ENCODE peak calls at places on chromosomes 5 and 9, in eight cellular contexts. M is HAP-1; T is CD8-positive, alpha-beta memory T cell; Q is HFF-Myc; O is tibial artery; G is HL-60; A is right lobe of liver; V is heart left ventricle. W is an unnamed sample.
A peak's percentile ranks its signal among the peaks of the same experiment; 100 is the strongest.

GRCh38 chr5:851553-851952 is 767 bp upstream of the ZDHHC11 start:
- DNase-seq in M (no peak), T (no peak), Q (no peak), O (peak; percentile 51), G (no peak), A (peak; percentile 28), V (no peak), W (peak; percentile 40)

GRCh38 chr5:92518318-92518913 is 1062.6 kb downstream of the NR2F1-AS1 start:
- DNase-seq in M (peak; percentile 44), T (no peak), Q (peak; percentile 44), O (no peak), G (no peak), A (no peak), V (no peak), W (no peak)

GRCh38 chr9:136947955-136948510 is 3.0 kb downstream of the C8G start:
- DNase-seq in M (peak; percentile 78), T (no peak), Q (no peak), O (no peak), G (peak; percentile 40), A (peak; percentile 71), V (peak; percentile 75), W (peak; percentile 62)

GRCh38 chr5:106522296-106522695 is 1148.4 kb downstream of the EFNA5 start:
- DNase-seq in M (no peak), T (no peak), Q (no peak), O (no peak), G (no peak), A (no peak), V (no peak), W (no peak)

GRCh38 chr5:55344392-55344992 is 36.7 kb downstream of the MTREX start:
- DNase-seq in M (peak; percentile 76), T (peak; percentile 39), Q (peak; percentile 36), O (peak; percentile 71), G (peak; percentile 18), A (no peak), V (peak; percentile 32), W (peak; percentile 69)

GRCh38 chr5:141402553-141403328 is at the start of gene PCDHGA9:
- DNase-seq in M (peak; percentile 27), T (no peak), Q (no peak), O (peak; percentile 59), G (no peak), A (no peak), V (no peak), W (no peak)

GRCh38 chr5:13322769-13323168 is 621.7 kb downstream of the DNAH5 start:
- DNase-seq in M (no peak), T (no peak), Q (no peak), O (no peak), G (no peak), A (no peak), V (no peak), W (no peak)

GRCh38 chr9:82949203-82949602 is 113.7 kb downstream of the RASEF start:
- DNase-seq in M (no peak), T (no peak), Q (no peak), O (no peak), G (no peak), A (no peak), V (no peak), W (no peak)

GRCh38 chr9:114171500-114171899 is 16.2 kb downstream of the COL27A1 start:
- DNase-seq in M (no peak), T (no peak), Q (no peak), O (no peak), G (no peak), A (peak; percentile 15), V (no peak), W (no peak)

GRCh38 chr5:113230711-113231652 is 203.8 kb downstream of the TSSK1B start:
- DNase-seq in M (no peak), T (no peak), Q (no peak), O (no peak), G (no peak), A (no peak), V (no peak), W (no peak)

GRCh38 chr5:154092356-154092755 is 53.6 kb downstream of the MFAP3 start:
- DNase-seq in M (no peak), T (no peak), Q (peak; percentile 7), O (no peak), G (no peak), A (no peak), V (no peak), W (no peak)

GRCh38 chr5:142390303-142390840 is 65.6 kb upstream of the SPRY4 start:
- DNase-seq in M (no peak), T (no peak), Q (no peak), O (no peak), G (no peak), A (no peak), V (no peak), W (no peak)

GRCh38 chr5:94538260-94538659 is 80.1 kb downstream of the KIAA0825 start:
- DNase-seq in M (no peak), T (no peak), Q (no peak), O (no peak), G (no peak), A (no peak), V (no peak), W (no peak)

GRCh38 chr5:167730656-167731055 is 560.8 kb upstream of the WWC1 start:
- DNase-seq in M (no peak), T (no peak), Q (no peak), O (no peak), G (no peak), A (no peak), V (no peak), W (no peak)

GRCh38 chr5:167726641-167727040 is 564.8 kb upstream of the WWC1 start:
- DNase-seq in M (no peak), T (no peak), Q (no peak), O (no peak), G (no peak), A (no peak), V (no peak), W (no peak)

GRCh38 chr5:167731951-167732350 is 559.5 kb upstream of the WWC1 start:
- DNase-seq in M (no peak), T (no peak), Q (no peak), O (no peak), G (no peak), A (no peak), V (no peak), W (no peak)

GRCh38 chr5:167732499-167732898 is 558.9 kb upstream of the WWC1 start:
- DNase-seq in M (no peak), T (no peak), Q (no peak), O (no peak), G (no peak), A (no peak), V (no peak), W (no peak)

GRCh38 chr5:167730121-167730520 is 561.3 kb upstream of the WWC1 start:
- DNase-seq in M (no peak), T (no peak), Q (peak; percentile 61), O (no peak), G (no peak), A (no peak), V (no peak), W (no peak)
- H3K4me3 ChIP-seq in M (no peak overlapping the region), T (no peak overlapping the region), Q (no peak overlapping the region), O (no peak overlapping the region), G (no peak overlapping the region), A (no peak overlapping the region), V (no peak overlapping the region), W (no peak overlapping the region)

GRCh38 chr5:122173484-122174191 is 44.3 kb downstream of the ZNF474 start:
- DNase-seq in M (no peak), T (no peak), Q (no peak), O (no peak), G (no peak), A (no peak), V (no peak), W (no peak)

GRCh38 chr5:122169350-122170103 is 40.2 kb downstream of the ZNF474 start:
- DNase-seq in M (no peak), T (no peak), Q (no peak), O (no peak), G (no peak), A (no peak), V (no peak), W (no peak)

GRCh38 chr5:122170630-122171029 is 41.3 kb downstream of the ZNF474 start:
- DNase-seq in M (peak; percentile 78), T (no peak), Q (no peak), O (no peak), G (no peak), A (no peak), V (no peak), W (no peak)

GRCh38 chr5:122175852-122176251 is 46.5 kb downstream of the ZNF474 start:
- DNase-seq in M (no peak), T (no peak), Q (no peak), O (no peak), G (no peak), A (no peak), V (no peak), W (no peak)

GRCh38 chr5:122172207-122172606 is 42.9 kb downstream of the ZNF474 start:
- DNase-seq in M (no peak), T (no peak), Q (no peak), O (no peak), G (no peak), A (no peak), V (no peak), W (no peak)
- H3K4me3 ChIP-seq in M (no peak overlapping the region), T (no peak overlapping the region), Q (no peak overlapping the region), O (no peak overlapping the region), G (no peak overlapping the region), A (no peak overlapping the region), V (no peak overlapping the region), W (no peak overlapping the region)

GRCh38 chr5:57906637-57907036 is 424.0 kb upstream of the ACTBL2 start:
- DNase-seq in M (no peak), T (no peak), Q (no peak), O (no peak), G (no peak), A (no peak), V (no peak), W (no peak)

GRCh38 chr5:57915536-57915935 is 432.9 kb upstream of the ACTBL2 start:
- DNase-seq in M (no peak), T (no peak), Q (no peak), O (no peak), G (no peak), A (no peak), V (no peak), W (no peak)

DNA sequence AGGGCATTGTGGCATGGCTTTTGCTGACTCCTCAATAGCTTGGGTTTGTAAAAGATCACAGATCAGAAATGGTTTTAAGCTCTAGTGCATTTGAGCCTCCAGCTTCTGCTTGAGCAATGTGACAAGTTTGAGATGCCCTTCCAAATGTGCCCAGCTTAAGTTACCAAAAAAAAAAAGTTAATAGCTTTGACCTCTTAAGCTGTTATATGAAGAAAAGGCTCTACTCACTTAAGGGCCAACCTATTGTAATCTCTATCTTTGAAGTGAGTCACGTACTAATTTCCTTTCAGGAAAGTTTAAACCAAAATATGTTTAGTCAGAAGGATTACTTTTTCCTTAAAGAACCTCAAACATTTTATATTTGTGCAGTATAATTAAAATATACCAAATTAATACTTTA is 428.9 kb upstream of the ACTBL2 start:
- DNase-seq in M (no peak), T (no peak), Q (no peak), O (no peak), G (no peak), A (no peak), V (no peak), W (no peak)
- H3K4me3 ChIP-seq in M (no peak overlapping the region), T (no peak overlapping the region), Q (no peak overlapping the region), O (no peak overlapping the region), G (no peak overlapping the region), A (no peak overlapping the region), V (no peak overlapping the region), W (no peak overlapping the region)

GRCh38 chr9:36765468-36766341 is 193.0 kb downstream of the MELK start:
- DNase-seq in M (peak; percentile 92), T (peak; percentile 91), Q (peak; percentile 9), O (peak; percentile 76), G (peak; percentile 90), A (no peak), V (peak; percentile 45), W (peak; percentile 79)
- H3K4me3 ChIP-seq in M (peak overlapping the region; percentile 25), T (peak overlapping the region; percentile 72), Q (peak overlapping the region; percentile 26), O (peak overlapping the region; percentile 12), G (peak overlapping the region; percentile 32), A (peak overlapping the region; percentile 25), V (peak overlapping the region; percentile 53), W (peak overlapping the region; percentile 35)

GRCh38 chr5:71589903-71590302 is 2.8 kb downstream of the MCCC2 start:
- DNase-seq in M (no peak), T (no peak), Q (no peak), O (no peak), G (no peak), A (no peak), V (no peak), W (no peak)
- H3K4me3 ChIP-seq in M (no peak overlapping the region), T (no peak overlapping the region), Q (no peak overlapping the region), O (no peak overlapping the region), G (no peak overlapping the region), A (no peak overlapping the region), V (no peak overlapping the region), W (no peak overlapping the region)

W was measured in sigmoid colon.